ENCODE peak calls at places on chromosomes 6 and 20, in four cellular contexts. One of them, this sample, is unnamed.

GRCh38 chr20:46343358-46344357 is 35.4 kb upstream of the CDH22 start:
- DNase-seq in heart right ventricle: no peak
- DNase-seq in stimulated activated CD4-positive, alpha-beta T cell treated with anti-CD3 and anti-CD28 coated beads, Interleukin-15, amount 100 ng/mL, for 1 hour: no peak
- DNase-seq in fibroblast of the aortic adventitia: no peak
- DNase-seq in this sample: no peak

GRCh38 chr6:98833101-98834059 is 994 bp upstream of the POU3F2 start:
- DNase-seq in fibroblast of the aortic adventitia: peak
- DNase-seq in heart right ventricle: no peak
- DNase-seq in stimulated activated CD4-positive, alpha-beta T cell treated with anti-CD3 and anti-CD28 coated beads, Interleukin-15, amount 100 ng/mL, for 1 hour: no peak
- DNase-seq in this sample: no peak

GRCh38 chr6:52098649-52099184 is 11.3 kb upstream of the PKHD1 start:
- DNase-seq in heart right ventricle: no peak
- DNase-seq in stimulated activated CD4-positive, alpha-beta T cell treated with anti-CD3 and anti-CD28 coated beads, Interleukin-15, amount 100 ng/mL, for 1 hour: no peak
- DNase-seq in fibroblast of the aortic adventitia: no peak
- DNase-seq in this sample: no peak

GRCh38 chr6:111764238-111765182 is 108.7 kb downstream of the FYN start:
- DNase-seq in fibroblast of the aortic adventitia: no peak
- DNase-seq in heart right ventricle: no peak
- DNase-seq in stimulated activated CD4-positive, alpha-beta T cell treated with anti-CD3 and anti-CD28 coated beads, Interleukin-15, amount 100 ng/mL, for 1 hour: no peak
- DNase-seq in this sample: no peak

GRCh38 chr20:63178889-63179751 is 36.8 kb downstream of the YTHDF1 start:
- DNase-seq in stimulated activated CD4-positive, alpha-beta T cell treated with anti-CD3 and anti-CD28 coated beads, Interleukin-15, amount 100 ng/mL, for 1 hour: peak
- DNase-seq in heart right ventricle: peak
- DNase-seq in fibroblast of the aortic adventitia: no peak
- DNase-seq in this sample: no peak

GRCh38 chr6:157823001-157823522 is at the start of gene SNX9:
- DNase-seq in fibroblast of the aortic adventitia: peak
- DNase-seq in stimulated activated CD4-positive, alpha-beta T cell treated with anti-CD3 and anti-CD28 coated beads, Interleukin-15, amount 100 ng/mL, for 1 hour: peak
- DNase-seq in heart right ventricle: peak
- DNase-seq in this sample: no peak

GRCh38 chr6:137717074-137718073 is 149.7 kb upstream of the TNFAIP3 start:
- DNase-seq in stimulated activated CD4-positive, alpha-beta T cell treated with anti-CD3 and anti-CD28 coated beads, Interleukin-15, amount 100 ng/mL, for 1 hour: peak
- DNase-seq in heart right ventricle: no peak
- DNase-seq in fibroblast of the aortic adventitia: no peak
- DNase-seq in this sample: no peak

GRCh38 chr6:26240157-26240980 is 124.6 kb upstream of the BTN3A2 start:
- DNase-seq in stimulated activated CD4-positive, alpha-beta T cell treated with anti-CD3 and anti-CD28 coated beads, Interleukin-15, amount 100 ng/mL, for 1 hour: peak
- DNase-seq in heart right ventricle: peak
- DNase-seq in fibroblast of the aortic adventitia: peak
- DNase-seq in this sample: no peak

GRCh38 chr6:24864345-24864744 is 65.6 kb upstream of the ARMH2 start:
- DNase-seq in fibroblast of the aortic adventitia: no peak
- DNase-seq in stimulated activated CD4-positive, alpha-beta T cell treated with anti-CD3 and anti-CD28 coated beads, Interleukin-15, amount 100 ng/mL, for 1 hour: no peak
- DNase-seq in heart right ventricle: no peak
- DNase-seq in this sample: no peak

GRCh38 chr6:31094389-31094881 is 17.9 kb downstream of the C6orf15 start:
- DNase-seq in heart right ventricle: no peak
- DNase-seq in stimulated activated CD4-positive, alpha-beta T cell treated with anti-CD3 and anti-CD28 coated beads, Interleukin-15, amount 100 ng/mL, for 1 hour: no peak
- DNase-seq in fibroblast of the aortic adventitia: peak
- DNase-seq in this sample: no peak

GRCh38 chr20:48739395-48740268 is 88.2 kb downstream of the PREX1 start:
- DNase-seq in heart right ventricle: no peak
- DNase-seq in fibroblast of the aortic adventitia: no peak
- DNase-seq in stimulated activated CD4-positive, alpha-beta T cell treated with anti-CD3 and anti-CD28 coated beads, Interleukin-15, amount 100 ng/mL, for 1 hour: no peak
- DNase-seq in this sample: no peak

GRCh38 chr6:80182291-80182690 is 75.8 kb downstream of the BCKDHB start:
- DNase-seq in stimulated activated CD4-positive, alpha-beta T cell treated with anti-CD3 and anti-CD28 coated beads, Interleukin-15, amount 100 ng/mL, for 1 hour: no peak
- DNase-seq in heart right ventricle: no peak
- DNase-seq in fibroblast of the aortic adventitia: peak
- DNase-seq in this sample: no peak

GRCh38 chr20:32037929-32038328 is 14.1 kb upstream of the HCK start:
- DNase-seq in fibroblast of the aortic adventitia: peak
- DNase-seq in stimulated activated CD4-positive, alpha-beta T cell treated with anti-CD3 and anti-CD28 coated beads, Interleukin-15, amount 100 ng/mL, for 1 hour: no peak
- DNase-seq in heart right ventricle: no peak
- DNase-seq in this sample: no peak

GRCh38 chr6:2931970-2932748 is 29.1 kb upstream of the SERPINB9 start:
- DNase-seq in stimulated activated CD4-positive, alpha-beta T cell treated with anti-CD3 and anti-CD28 coated beads, Interleukin-15, amount 100 ng/mL, for 1 hour: peak
- DNase-seq in heart right ventricle: peak
- DNase-seq in fibroblast of the aortic adventitia: peak
- DNase-seq in this sample: no peak

GRCh38 chr6:139531716-139532115 is 157.3 kb upstream of the CITED2 start:
- DNase-seq in stimulated activated CD4-positive, alpha-beta T cell treated with anti-CD3 and anti-CD28 coated beads, Interleukin-15, amount 100 ng/mL, for 1 hour: no peak
- DNase-seq in fibroblast of the aortic adventitia: no peak
- DNase-seq in heart right ventricle: no peak
- DNase-seq in this sample: no peak

GRCh38 chr20:45445805-45446562 is 23.6 kb upstream of the WFDC2 start:
- DNase-seq in stimulated activated CD4-positive, alpha-beta T cell treated with anti-CD3 and anti-CD28 coated beads, Interleukin-15, amount 100 ng/mL, for 1 hour: no peak
- DNase-seq in heart right ventricle: no peak
- DNase-seq in fibroblast of the aortic adventitia: peak
- DNase-seq in this sample: no peak

GRCh38 chr6:157244175-157244574 is 79.1 kb downstream of the TMEM242 start:
- DNase-seq in stimulated activated CD4-positive, alpha-beta T cell treated with anti-CD3 and anti-CD28 coated beads, Interleukin-15, amount 100 ng/mL, for 1 hour: no peak
- DNase-seq in heart right ventricle: no peak
- DNase-seq in fibroblast of the aortic adventitia: peak
- DNase-seq in this sample: no peak

GRCh38 chr6:6730831-6731230 is 142.3 kb downstream of the LY86 start:
- DNase-seq in heart right ventricle: peak
- DNase-seq in fibroblast of the aortic adventitia: peak
- DNase-seq in stimulated activated CD4-positive, alpha-beta T cell treated with anti-CD3 and anti-CD28 coated beads, Interleukin-15, amount 100 ng/mL, for 1 hour: no peak
- DNase-seq in this sample: no peak

GRCh38 chr20:56328861-56329260 is 29.9 kb upstream of the FAM210B start:
- DNase-seq in heart right ventricle: no peak
- DNase-seq in stimulated activated CD4-positive, alpha-beta T cell treated with anti-CD3 and anti-CD28 coated beads, Interleukin-15, amount 100 ng/mL, for 1 hour: no peak
- DNase-seq in fibroblast of the aortic adventitia: peak
- DNase-seq in this sample: no peak

GRCh38 chr20:10673176-10673830 is 496 bp downstream of the JAG1 start:
- DNase-seq in heart right ventricle: no peak
- DNase-seq in fibroblast of the aortic adventitia: no peak
- DNase-seq in stimulated activated CD4-positive, alpha-beta T cell treated with anti-CD3 and anti-CD28 coated beads, Interleukin-15, amount 100 ng/mL, for 1 hour: no peak
- DNase-seq in this sample: no peak

GRCh38 chr6:144395014-144395413 is 109.9 kb downstream of the UTRN start:
- DNase-seq in fibroblast of the aortic adventitia: peak
- DNase-seq in heart right ventricle: no peak
- DNase-seq in stimulated activated CD4-positive, alpha-beta T cell treated with anti-CD3 and anti-CD28 coated beads, Interleukin-15, amount 100 ng/mL, for 1 hour: no peak
- DNase-seq in this sample: no peak

GRCh38 chr6:17212541-17213371 is 68.4 kb upstream of the RBM24 start:
- DNase-seq in stimulated activated CD4-positive, alpha-beta T cell treated with anti-CD3 and anti-CD28 coated beads, Interleukin-15, amount 100 ng/mL, for 1 hour: no peak
- DNase-seq in heart right ventricle: peak
- DNase-seq in fibroblast of the aortic adventitia: no peak
- DNase-seq in this sample: no peak

GRCh38 chr6:40543776-40544175 is 43.4 kb downstream of the LRFN2 start:
- DNase-seq in heart right ventricle: no peak
- DNase-seq in fibroblast of the aortic adventitia: no peak
- DNase-seq in stimulated activated CD4-positive, alpha-beta T cell treated with anti-CD3 and anti-CD28 coated beads, Interleukin-15, amount 100 ng/mL, for 1 hour: no peak
- DNase-seq in this sample: no peak

GRCh38 chr6:135162678-135163439 is 18.2 kb upstream of the MYB start:
- DNase-seq in fibroblast of the aortic adventitia: peak
- DNase-seq in heart right ventricle: no peak
- DNase-seq in stimulated activated CD4-positive, alpha-beta T cell treated with anti-CD3 and anti-CD28 coated beads, Interleukin-15, amount 100 ng/mL, for 1 hour: no peak
- DNase-seq in this sample: no peak

GRCh38 chr6:144216668-144217218 is 66.4 kb downstream of the STX11 start:
- DNase-seq in fibroblast of the aortic adventitia: no peak
- DNase-seq in heart right ventricle: no peak
- DNase-seq in stimulated activated CD4-positive, alpha-beta T cell treated with anti-CD3 and anti-CD28 coated beads, Interleukin-15, amount 100 ng/mL, for 1 hour: no peak
- DNase-seq in this sample: no peak

GRCh38 chr6:4355241-4355640 is 219.9 kb upstream of the ECI2 start:
- DNase-seq in stimulated activated CD4-positive, alpha-beta T cell treated with anti-CD3 and anti-CD28 coated beads, Interleukin-15, amount 100 ng/mL, for 1 hour: no peak
- DNase-seq in fibroblast of the aortic adventitia: peak
- DNase-seq in heart right ventricle: no peak
- DNase-seq in this sample: no peak

GRCh38 chr6:26064619-26065257 is 22.5 kb upstream of the HFE start:
- DNase-seq in heart right ventricle: no peak
- DNase-seq in fibroblast of the aortic adventitia: peak
- DNase-seq in stimulated activated CD4-positive, alpha-beta T cell treated with anti-CD3 and anti-CD28 coated beads, Interleukin-15, amount 100 ng/mL, for 1 hour: no peak
- DNase-seq in this sample: no peak

GRCh38 chr20:32278199-32278643 is 770 bp downstream of the KIF3B start:
- DNase-seq in heart right ventricle: no peak
- DNase-seq in stimulated activated CD4-positive, alpha-beta T cell treated with anti-CD3 and anti-CD28 coated beads, Interleukin-15, amount 100 ng/mL, for 1 hour: no peak
- DNase-seq in fibroblast of the aortic adventitia: peak
- DNase-seq in this sample: no peak

GRCh38 chr20:18857640-18858039 is 44.1 kb downstream of the SCP2D1 start:
- DNase-seq in fibroblast of the aortic adventitia: peak
- DNase-seq in heart right ventricle: no peak
- DNase-seq in stimulated activated CD4-positive, alpha-beta T cell treated with anti-CD3 and anti-CD28 coated beads, Interleukin-15, amount 100 ng/mL, for 1 hour: no peak
- DNase-seq in this sample: no peak

GRCh38 chr6:170174771-170175643 is 115.9 kb downstream of the DLL1 start:
- DNase-seq in heart right ventricle: no peak
- DNase-seq in fibroblast of the aortic adventitia: no peak
- DNase-seq in stimulated activated CD4-positive, alpha-beta T cell treated with anti-CD3 and anti-CD28 coated beads, Interleukin-15, amount 100 ng/mL, for 1 hour: no peak
- DNase-seq in this sample: no peak

GRCh38 chr6:100774681-100775080 is 106.4 kb downstream of the ASCC3 start:
- DNase-seq in heart right ventricle: no peak
- DNase-seq in fibroblast of the aortic adventitia: no peak
- DNase-seq in stimulated activated CD4-positive, alpha-beta T cell treated with anti-CD3 and anti-CD28 coated beads, Interleukin-15, amount 100 ng/mL, for 1 hour: no peak
- DNase-seq in this sample: no peak

GRCh38 chr6:57252975-57253374 is 30.9 kb upstream of the RAB23 start:
- DNase-seq in heart right ventricle: no peak
- DNase-seq in stimulated activated CD4-positive, alpha-beta T cell treated with anti-CD3 and anti-CD28 coated beads, Interleukin-15, amount 100 ng/mL, for 1 hour: no peak
- DNase-seq in fibroblast of the aortic adventitia: peak
- DNase-seq in this sample: no peak

This sample was measured in cortex of kidney.